ENCODE peak calls at places on chromosomes 3 and 15, in four cellular contexts. F is HuH-7, A is lower lobe of right lung, H is RWPE2. P is an unnamed sample.

GRCh38 chr3:14256561-14257342 is 78.1 kb downstream of the LSM3 start:
- DNase-seq in A (no peak), H (no peak), F (no peak), P (peak)

GRCh38 chr3:63684081-63684480 is 31.6 kb downstream of the SNTN start:
- DNase-seq in F (no peak), A (no peak), H (no peak), P (no peak)

GRCh38 chr3:52495096-52495495 is at the start of gene STAB1:
- DNase-seq in A (peak), H (no peak), F (no peak), P (no peak)

GRCh38 chr15:101062471-101063171 is 143.5 kb downstream of the LRRK1 start:
- DNase-seq in F (no peak), H (peak), A (no peak), P (no peak)

GRCh38 chr3:128278761-128279593 is 125.7 kb downstream of the EEFSEC start:
- DNase-seq in H (no peak), A (peak), F (no peak), P (no peak)

GRCh38 chr15:89157061-89157460 is 64.3 kb downstream of the RLBP1 start:
- DNase-seq in H (no peak), F (no peak), A (no peak), P (no peak)

GRCh38 chr3:58078610-58079009 is 70.4 kb downstream of the FLNB start:
- DNase-seq in F (no peak), H (no peak), A (no peak), P (no peak)

GRCh38 chr3:106850429-106850828 is 526.8 kb upstream of the CCDC54 start:
- DNase-seq in F (no peak), A (no peak), H (no peak), P (no peak)

GRCh38 chr3:181694805-181695660 is 16.7 kb upstream of the SOX2 start:
- DNase-seq in H (no peak), A (peak), F (no peak), P (no peak)

GRCh38 chr3:160343132-160343531 is 55.9 kb downstream of the IFT80 start:
- DNase-seq in A (no peak), F (no peak), H (no peak), P (peak)

GRCh38 chr15:33934396-33934795 is 33.9 kb upstream of the CHRM5 start:
- DNase-seq in H (no peak), A (no peak), F (no peak), P (no peak)

GRCh38 chr15:49064281-49064653 is 18.0 kb upstream of the SECISBP2L start:
- DNase-seq in H (no peak), F (no peak), A (no peak), P (peak)

GRCh38 chr3:69193749-69194148 is 71.4 kb upstream of the LMOD3 start:
- DNase-seq in F (no peak), H (no peak), A (no peak), P (no peak)

GRCh38 chr3:71703796-71704195 is 21.4 kb downstream of the EIF4E3 start:
- DNase-seq in H (no peak), F (no peak), A (no peak), P (no peak)

GRCh38 chr3:39050020-39050419 is 1.7 kb downstream of the SCN11A start:
- DNase-seq in F (no peak), A (no peak), H (no peak), P (no peak)

GRCh38 chr15:52783191-52783829 is 6.8 kb downstream of the ONECUT1 start:
- DNase-seq in F (no peak), H (no peak), A (no peak), P (no peak)

GRCh38 chr3:170049146-170050000 is 11.6 kb downstream of the GPR160 start:
- DNase-seq in F (no peak), A (peak), H (no peak), P (no peak)

GRCh38 chr3:39105687-39106063 is 1.8 kb downstream of the GORASP1 start:
- DNase-seq in H (no peak), F (no peak), A (no peak), P (no peak)

GRCh38 chr3:50381315-50381714 is 22.0 kb upstream of the TMEM115 start:
- DNase-seq in F (no peak), H (no peak), A (no peak), P (peak)

GRCh38 chr3:100893108-100893507 is 100.1 kb downstream of the ABI3BP start:
- DNase-seq in F (no peak), A (peak), H (no peak), P (no peak)

GRCh38 chr3:150454085-150454484 is 46.0 kb downstream of the TSC22D2 start:
- DNase-seq in F (no peak), A (no peak), H (no peak), P (no peak)

GRCh38 chr15:72846027-72846426 is 62.5 kb upstream of the ADPGK start:
- DNase-seq in H (no peak), F (no peak), A (no peak), P (no peak)

GRCh38 chr15:88166330-88166993 is 90.1 kb downstream of the NTRK3 start:
- DNase-seq in H (no peak), F (peak), A (no peak), P (peak)

GRCh38 chr3:100875239-100875638 is 118.0 kb downstream of the ABI3BP start:
- DNase-seq in F (no peak), A (no peak), H (peak), P (no peak)

GRCh38 chr15:41790756-41791546 is 16.7 kb downstream of the MAPKBP1 start:
- DNase-seq in A (no peak), H (no peak), F (no peak), P (no peak)

GRCh38 chr3:140370686-140371085 is 307.2 kb upstream of the TRIM42 start:
- DNase-seq in A (no peak), F (no peak), H (no peak), P (no peak)

GRCh38 chr3:71581451-71581980 is 2.0 kb downstream of the FOXP1 start:
- DNase-seq in H (no peak), F (no peak), A (peak), P (peak)

GRCh38 chr3:115989927-115990326 is 366.6 kb downstream of the GAP43 start:
- DNase-seq in H (no peak), F (no peak), A (no peak), P (no peak)

GRCh38 chr15:42360535-42361112 is 1.3 kb downstream of the CAPN3 start:
- DNase-seq in A (no peak), F (no peak), H (no peak), P (no peak)

GRCh38 chr3:127419140-127419539 is 131.3 kb upstream of the PRR20G start:
- DNase-seq in A (no peak), F (no peak), H (no peak), P (no peak)

GRCh38 chr15:62841891-62842559 is 200.5 kb upstream of the TPM1 start:
- DNase-seq in A (no peak), H (no peak), F (no peak), P (no peak)

GRCh38 chr15:85414495-85414894 is 34.1 kb downstream of the AKAP13 start:
- DNase-seq in F (no peak), H (no peak), A (no peak), P (no peak)

GRCh38 chr3:174936590-174936989 is 77.5 kb downstream of the NAALADL2 start:
- DNase-seq in H (no peak), A (no peak), F (no peak), P (no peak)

GRCh38 chr15:31387101-31387482 is 60.5 kb downstream of the KLF13 start:
- DNase-seq in A (no peak), F (no peak), H (no peak), P (no peak)

GRCh38 chr15:44813231-44813630 is 76.9 kb downstream of the TRIM69 start:
- DNase-seq in H (no peak), F (no peak), A (no peak), P (no peak)

GRCh38 chr3:55868347-55868746 is 381.2 kb upstream of the WNT5A start:
- DNase-seq in H (no peak), A (no peak), F (no peak), P (no peak)

GRCh38 chr3:113560845-113561623 is 28.7 kb downstream of the SIDT1 start:
- DNase-seq in H (no peak), F (no peak), A (no peak), P (no peak)

GRCh38 chr3:114308830-114309229 is 15.0 kb downstream of the TIGIT start:
- DNase-seq in H (no peak), A (no peak), F (no peak), P (no peak)

GRCh38 chr3:197374951-197375560 is 76.6 kb upstream of the DLG1 start:
- DNase-seq in A (no peak), F (no peak), H (no peak), P (no peak)

GRCh38 chr3:159273070-159273469 is 471.2 kb downstream of the MFSD1 start:
- DNase-seq in A (no peak), F (no peak), H (no peak), P (no peak)

P was measured in K562.